ENCODE peak calls at places on chromosomes 4 and X, in six cellular contexts. T, K, D, Q, I and W are unnamed samples. For H3K36me3, the result is how much of the 10 kb centered on the place peaks cover.

GRCh38 chrX:145923376-145923775 is 105.7 kb downstream of the SLITRK2 start:
- DNase-seq in D (no peak), T (no peak), Q (no peak), I (no peak), K (no peak), W (peak)

GRCh38 chr4:109434007-109434792 is 585 bp downstream of the SEC24B start:
- DNase-seq in I (peak), Q (peak), T (peak), D (no peak), K (peak), W (no peak)

GRCh38 chr4:69497886-69498395 is 2.2 kb upstream of the UGT2B4 start:
- DNase-seq in T (no peak), Q (no peak), I (no peak), K (no peak), D (no peak), W (no peak)

GRCh38 chrX:56397636-56398035 is 165.5 kb downstream of the KLF8 start:
- DNase-seq in I (no peak), T (no peak), Q (no peak), D (no peak), K (no peak), W (no peak)

GRCh38 chr4:12126476-12126875 is 697.8 kb upstream of the HS3ST1 start:
- DNase-seq in T (no peak), K (no peak), D (no peak), Q (no peak), I (no peak), W (no peak)

GRCh38 chr4:69832326-69833030 is 27.5 kb downstream of the SULT1E1 start:
- DNase-seq in Q (no peak), T (no peak), K (no peak), I (no peak), D (no peak), W (no peak)

GRCh38 chrX:153019166-153019565 is 25.2 kb upstream of the PNMA5 start:
- DNase-seq in I (no peak), Q (no peak), D (no peak), T (no peak), K (peak), W (no peak)

GRCh38 chr4:103054030-103054429 is 22.5 kb downstream of the SLC9B2 start:
- DNase-seq in Q (no peak), T (no peak), K (no peak), D (no peak), I (no peak), W (no peak)

GRCh38 chr4:82785248-82786003 is 13.2 kb downstream of the SCD5 start:
- DNase-seq in Q (no peak), D (peak), K (no peak), T (no peak), I (no peak), W (peak)

GRCh38 chr4:163195247-163195765 is 28.6 kb upstream of the NAF1 start:
- DNase-seq in D (no peak), I (no peak), T (no peak), Q (no peak), K (no peak), W (no peak)

GRCh38 chrX:7828594-7828993 is 14.4 kb upstream of the VCX start:
- DNase-seq in T (no peak), Q (no peak), D (no peak), I (peak), K (no peak), W (no peak)
- H3K4me3 ChIP-seq in T (no peak), Q (no peak), D (no peak), I (no peak), K (no peak), W (no peak)

GRCh38 chr4:7013171-7013570 is 30.0 kb upstream of the TADA2B start:
- DNase-seq in I (no peak), K (no peak), T (no peak), Q (no peak), D (no peak), W (no peak)

GRCh38 chr4:7015383-7016035 is 27.7 kb upstream of the TADA2B start:
- DNase-seq in Q (no peak), T (no peak), K (no peak), D (peak), I (no peak), W (no peak)

GRCh38 chr4:7016512-7016911 is 26.7 kb upstream of the TADA2B start:
- DNase-seq in K (no peak), Q (no peak), T (no peak), D (no peak), I (no peak), W (no peak)

GRCh38 chr4:7016086-7016485 is 27.1 kb upstream of the TADA2B start:
- DNase-seq in K (no peak), Q (no peak), T (no peak), D (no peak), I (no peak), W (no peak)

GRCh38 chr4:7014815-7015214 is 28.4 kb upstream of the TADA2B start:
- DNase-seq in K (no peak), Q (no peak), T (no peak), I (no peak), D (no peak), W (no peak)
- H3K36me3 ChIP-seq in K (under half), Q (half or more), T (half or more), I (under half), D (under half), W (half or more)

GRCh38 chr4:77582151-77582550 is 23.5 kb upstream of the CXCL13 start:
- DNase-seq in K (no peak), I (no peak), D (no peak), Q (no peak), T (no peak), W (no peak)
- H3K4me3 ChIP-seq in K (no peak), I (no peak), D (no peak), Q (no peak), T (no peak), W (no peak)

DNA sequence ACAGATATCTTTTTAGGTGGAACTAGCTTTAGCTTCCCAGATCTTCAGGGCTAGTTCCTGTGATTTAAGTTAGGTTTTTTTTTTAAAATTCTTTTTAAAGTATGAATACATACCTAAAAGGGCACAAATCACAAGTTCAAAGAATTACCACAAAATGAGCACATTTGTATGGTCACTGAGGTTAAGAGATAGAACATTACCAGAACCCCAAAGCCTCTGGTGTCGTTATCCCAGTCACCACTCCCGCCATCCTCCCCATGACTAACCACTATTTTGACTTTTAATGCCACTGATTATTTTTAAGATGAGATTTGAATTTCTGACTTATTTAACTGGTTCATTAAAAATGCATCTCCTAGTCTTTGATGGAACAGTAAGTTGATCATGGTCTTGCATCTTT is 5.4 kb downstream of the PGK1 start:
- DNase-seq in K (no peak), D (no peak), I (no peak), Q (no peak), T (no peak), W (no peak)
- H3K36me3 ChIP-seq in K (under half), D (under half), I (under half), Q (under half), T (under half), W (half or more)

GRCh38 chrX:107712231-107713204 is 63.1 kb downstream of the TSC22D3 start:
- DNase-seq in T (no peak), D (peak), Q (no peak), K (peak), I (no peak), W (no peak)
- H3K4me3 ChIP-seq in T (peak), D (no peak), Q (peak), K (no peak), I (no peak), W (no peak)